ENCODE peak calls at places on chromosome 2, in four cellular contexts. Z, E, C and U are unnamed samples.

GRCh38 chr2:9897331-9897737 is 54.1 kb downstream of the TAF1B start:
- DNase-seq in Z (peak; percentile 67), E (peak; percentile 86), C (peak; percentile 56), U (peak; percentile 60)

GRCh38 chr2:30441023-30441422 is 6.0 kb upstream of the LCLAT1 start:
- DNase-seq in Z (no peak), E (no peak), C (no peak), U (no peak)

GRCh38 chr2:151306621-151307020 is 17.2 kb upstream of the NMI start:
- DNase-seq in Z (no peak), E (no peak), C (no peak), U (peak; percentile 58)

GRCh38 chr2:230864605-230865323 is at the start of gene ITM2C:
- DNase-seq in Z (peak; percentile 78), E (peak; percentile 78), C (peak; percentile 80), U (no peak)

GRCh38 chr2:239054921-239055320 is 207.0 kb downstream of the TWIST2 start:
- DNase-seq in Z (no peak), E (no peak), C (no peak), U (no peak)

GRCh38 chr2:107072150-107072940 is 186.4 kb upstream of the ST6GAL2 start:
- DNase-seq in Z (no peak), E (no peak), C (no peak), U (no peak)

GRCh38 chr2:219234331-219234730 is 4.7 kb downstream of the ANKZF1 start:
- DNase-seq in Z (no peak), E (no peak), C (no peak), U (no peak)

GRCh38 chr2:233456934-233457333 is 102.6 kb downstream of the DGKD start:
- DNase-seq in Z (no peak), E (no peak), C (no peak), U (no peak)

GRCh38 chr2:59083075-59083792 is 842.1 kb upstream of the FANCL start:
- DNase-seq in Z (no peak), E (no peak), C (no peak), U (no peak)

GRCh38 chr2:138453815-138454214 is 47.8 kb upstream of the SPOPL start:
- DNase-seq in Z (no peak), E (no peak), C (no peak), U (no peak)

GRCh38 chr2:160062283-160063005 is at the start of gene PLA2R1:
- DNase-seq in Z (no peak), E (no peak), C (peak; percentile 69), U (no peak)

GRCh38 chr2:28080911-28081310 is 190.4 kb downstream of the BABAM2 start:
- DNase-seq in Z (no peak), E (no peak), C (no peak), U (no peak)

GRCh38 chr2:151095463-151095862 is 166.2 kb downstream of the RBM43 start:
- DNase-seq in Z (no peak), E (no peak), C (no peak), U (no peak)

GRCh38 chr2:86788881-86789686 is 1.6 kb downstream of the CD8A start:
- DNase-seq in Z (no peak), E (peak; percentile 81), C (peak; percentile 56), U (no peak)

GRCh38 chr2:105711394-105711793 is 33.3 kb upstream of the NCK2 start:
- DNase-seq in Z (no peak), E (no peak), C (no peak), U (no peak)

GRCh38 chr2:74039611-74040010 is 54.9 kb downstream of the TET3 start:
- DNase-seq in Z (no peak), E (no peak), C (no peak), U (no peak)

GRCh38 chr2:233485726-233486125 is 80.9 kb downstream of the USP40 start:
- DNase-seq in Z (no peak), E (no peak), C (no peak), U (no peak)

GRCh38 chr2:99998981-99999380 is 143.4 kb downstream of the AFF3 start:
- DNase-seq in Z (no peak), E (no peak), C (no peak), U (no peak)

GRCh38 chr2:128361376-128362131 is 42.9 kb upstream of the HS6ST1 start:
- DNase-seq in Z (no peak), E (no peak), C (no peak), U (no peak)

GRCh38 chr2:159982270-159982669 is 80.1 kb downstream of the PLA2R1 start:
- DNase-seq in Z (no peak), E (no peak), C (no peak), U (no peak)

GRCh38 chr2:62344472-62344871 is 148.6 kb downstream of the B3GNT2 start:
- DNase-seq in Z (no peak), E (no peak), C (no peak), U (no peak)

GRCh38 chr2:204795156-204795555 is 249.9 kb downstream of the PARD3B start:
- DNase-seq in Z (no peak), E (no peak), C (no peak), U (no peak)

GRCh38 chr2:86249843-86250402 is 50.7 kb downstream of the MRPL35 start:
- DNase-seq in Z (no peak), E (no peak), C (no peak), U (no peak)